ENCODE peak calls at places on chromosomes 12 and 14, in four cellular contexts. B, W, M and E are unnamed samples.
A peak's percentile ranks its signal among the peaks of the same experiment; 100 is the strongest.

GRCh38 chr14:68379510-68380303 is 413.2 kb downstream of the ZFP36L1 start:
- DNase-seq in M (no peak), W (peak; percentile 83), B (no peak), E (no peak)

GRCh38 chr12:84924956-84925355 is 12.4 kb upstream of the SLC6A15 start:
- DNase-seq in B (peak; percentile 68), M (no peak), W (no peak), E (no peak)

GRCh38 chr12:68447807-68448138 is 115.6 kb upstream of the MDM1 start:
- DNase-seq in B (no peak), W (no peak), M (no peak), E (no peak)

GRCh38 chr12:91272456-91273063 is 89.9 kb upstream of the DCN start:
- DNase-seq in B (peak; percentile 83), M (no peak), W (peak; percentile 24), E (no peak)

GRCh38 chr14:42229294-42229693 is 622.6 kb downstream of the LRFN5 start:
- DNase-seq in M (no peak), B (no peak), W (no peak), E (no peak)

GRCh38 chr12:3042394-3042793 is 34.8 kb upstream of the TSPAN9 start:
- DNase-seq in B (no peak), W (no peak), M (no peak), E (no peak)

GRCh38 chr12:19880724-19881123 is 441.4 kb downstream of the AEBP2 start:
- DNase-seq in M (no peak), W (no peak), B (no peak), E (no peak)

GRCh38 chr12:3251691-3252090 is 174.5 kb downstream of the TSPAN9 start:
- DNase-seq in W (no peak), M (no peak), B (no peak), E (no peak)

GRCh38 chr12:84637926-84638325 is 274.7 kb downstream of the SLC6A15 start:
- DNase-seq in W (no peak), B (peak; percentile 30), M (no peak), E (no peak)

GRCh38 chr12:1553987-1554982 is 40.1 kb downstream of the FBXL14 start:
- DNase-seq in M (no peak), W (peak; percentile 50), B (no peak), E (no peak)

GRCh38 chr12:103913100-103913499 is 17.1 kb upstream of the HSP90B1 start:
- DNase-seq in W (no peak), M (no peak), B (no peak), E (no peak)

GRCh38 chr14:65287264-65288131 is 125.0 kb upstream of the FUT8 start:
- DNase-seq in M (no peak), W (peak; percentile 51), B (no peak), E (no peak)

GRCh38 chr14:92646952-92647461 is 101.4 kb downstream of the LGMN start:
- DNase-seq in B (peak; percentile 95), W (peak; percentile 46), M (no peak), E (no peak)

GRCh38 chr14:33530358-33530757 is 420.5 kb downstream of the EGLN3 start:
- DNase-seq in W (no peak), B (no peak), M (no peak), E (no peak)

GRCh38 chr14:24426912-24427536 is 2.4 kb downstream of the CBLN3 start:
- DNase-seq in W (peak; percentile 65), M (no peak), B (no peak), E (no peak)

GRCh38 chr12:57732270-57732669 is 6.3 kb downstream of the AGAP2 start:
- DNase-seq in B (no peak), W (no peak), M (no peak), E (no peak)

GRCh38 chr12:3753549-3754284 is 808 bp upstream of the CRACR2A start:
- DNase-seq in W (no peak), B (peak; percentile 31), M (no peak), E (no peak)

GRCh38 chr12:123267991-123268843 is 3.4 kb downstream of the CDK2AP1 start:
- DNase-seq in W (peak; percentile 20), B (no peak), M (no peak), E (peak; percentile 68)

GRCh38 chr12:32166510-32166909 is 59.9 kb downstream of the BICD1 start:
- DNase-seq in M (no peak), W (no peak), B (no peak), E (no peak)

GRCh38 chr12:91317324-91317723 is 134.7 kb upstream of the DCN start:
- DNase-seq in B (no peak), M (no peak), W (no peak), E (no peak)

GRCh38 chr12:25591132-25591531 is 38.0 kb upstream of the LMNTD1 start:
- DNase-seq in W (no peak), B (peak; percentile 28), M (no peak), E (no peak)

GRCh38 chr12:130686511-130686981 is 29.6 kb downstream of the RIMBP2 start:
- DNase-seq in B (no peak), W (no peak), M (no peak), E (no peak)

GRCh38 chr12:132562489-132563045 is 47.8 kb downstream of the LRCOL1 start:
- DNase-seq in M (no peak), W (no peak), B (no peak), E (no peak)

GRCh38 chr12:53624453-53624852 is 1.7 kb downstream of the ATF7 start:
- DNase-seq in W (no peak), M (no peak), B (peak; percentile 44), E (no peak)

GRCh38 chr14:50038398-50039119 is 77.8 kb downstream of the VCPKMT start:
- DNase-seq in W (no peak), M (no peak), B (peak; percentile 75), E (no peak)

GRCh38 chr14:81589381-81590065 is 55.9 kb upstream of the SEL1L start:
- DNase-seq in W (no peak), M (no peak), B (no peak), E (no peak)

GRCh38 chr12:128755565-128755964 is 68.2 kb downstream of the SLC15A4 start:
- DNase-seq in M (no peak), W (no peak), B (no peak), E (no peak)

GRCh38 chr14:105019861-105020814 is 745 bp downstream of the CDCA4 start:
- DNase-seq in W (peak; percentile 60), M (no peak), B (peak; percentile 30), E (peak; percentile 72)
- TF ChIP-seq CTCF in W (no peak), M (no peak), B (no peak), E (no peak)

GRCh38 chr14:57273236-57273635 is 4.5 kb downstream of the AP5M1 start:
- DNase-seq in B (no peak), W (no peak), M (no peak), E (no peak)

GRCh38 chr14:57266060-57266459 is 2.6 kb downstream of the EXOC5 start:
- DNase-seq in W (no peak), M (no peak), B (peak; percentile 36), E (no peak)

GRCh38 chr14:57268161-57269067 is at the start of the genes AP5M1 and EXOC5:
- DNase-seq in M (peak; percentile 86), B (peak; percentile 93), W (peak; percentile 95), E (peak; percentile 94)
- TF ChIP-seq CTCF in M (no peak), B (no peak), W (no peak), E (peak; percentile 10)

DNA sequence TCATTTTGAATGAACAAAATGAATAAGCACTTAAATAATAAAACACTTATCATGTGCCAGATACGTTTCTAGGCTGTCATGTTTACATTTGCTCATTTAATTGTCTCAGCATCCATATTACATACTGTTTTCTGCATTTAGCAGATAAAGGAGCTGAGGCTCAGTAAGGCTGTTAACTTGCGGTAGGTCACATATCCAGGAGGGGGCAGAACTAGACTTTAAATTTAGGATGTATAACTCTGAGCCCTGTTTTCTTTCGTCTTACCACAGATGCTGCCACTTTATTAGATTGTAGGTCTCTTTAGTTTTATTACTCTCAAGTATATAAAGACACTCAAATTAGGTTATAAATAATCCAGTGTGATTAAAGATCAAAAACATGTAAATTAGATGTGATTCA is 17.7 kb downstream of the IRAK4 start:
- DNase-seq in B (peak; percentile 36), W (no peak), M (peak; percentile 16), E (no peak)
- TF ChIP-seq CTCF in B (peak; percentile 43), W (no peak), M (peak; percentile 65), E (peak; percentile 15)

GRCh38 chr12:70577283-70577634 is 60.0 kb downstream of the PTPRB start:
- DNase-seq in W (no peak), B (no peak), M (no peak), E (no peak)
- TF ChIP-seq CTCF in W (no peak), B (no peak), M (no peak), E (peak; percentile 35)

DNA sequence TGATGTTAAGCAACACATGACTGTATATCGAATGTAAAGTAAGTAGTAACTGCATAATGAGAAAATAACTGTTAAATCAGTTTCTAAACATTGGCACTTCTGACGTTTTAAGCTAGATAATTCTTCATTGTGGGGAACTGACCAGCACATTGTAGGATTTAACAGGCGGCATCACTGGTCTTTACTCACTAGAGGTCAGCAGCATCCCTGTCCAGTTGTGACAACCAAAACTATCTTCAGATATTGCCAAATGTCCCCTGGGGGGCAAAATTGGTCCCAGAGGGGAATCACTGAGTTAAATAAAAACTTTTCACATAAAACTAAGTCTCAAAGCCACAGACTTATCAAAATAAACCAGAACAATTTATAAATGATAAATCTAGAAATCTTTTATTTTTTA is 65.3 kb downstream of the BLTP3B start:
- DNase-seq in B (peak; percentile 25), M (no peak), W (no peak), E (no peak)
- TF ChIP-seq CTCF in B (peak; percentile 28), M (peak; percentile 12), W (no peak), E (no peak)

GRCh38 chr14:53955671-53956426 is 776 bp downstream of the BMP4 start:
- DNase-seq in W (peak; percentile 62), B (peak; percentile 18), M (no peak), E (peak; percentile 28)

GRCh38 chr14:53954551-53955233 is 1.9 kb downstream of the BMP4 start:
- DNase-seq in W (no peak), M (no peak), B (peak; percentile 31), E (peak; percentile 43)

GRCh38 chr14:53957739-53958138 is 1.1 kb upstream of the BMP4 start:
- DNase-seq in W (no peak), M (no peak), B (no peak), E (no peak)

GRCh38 chr14:53955234-53955556 is 1.4 kb downstream of the BMP4 start:
- DNase-seq in M (no peak), B (no peak), W (no peak), E (no peak)

DNA sequence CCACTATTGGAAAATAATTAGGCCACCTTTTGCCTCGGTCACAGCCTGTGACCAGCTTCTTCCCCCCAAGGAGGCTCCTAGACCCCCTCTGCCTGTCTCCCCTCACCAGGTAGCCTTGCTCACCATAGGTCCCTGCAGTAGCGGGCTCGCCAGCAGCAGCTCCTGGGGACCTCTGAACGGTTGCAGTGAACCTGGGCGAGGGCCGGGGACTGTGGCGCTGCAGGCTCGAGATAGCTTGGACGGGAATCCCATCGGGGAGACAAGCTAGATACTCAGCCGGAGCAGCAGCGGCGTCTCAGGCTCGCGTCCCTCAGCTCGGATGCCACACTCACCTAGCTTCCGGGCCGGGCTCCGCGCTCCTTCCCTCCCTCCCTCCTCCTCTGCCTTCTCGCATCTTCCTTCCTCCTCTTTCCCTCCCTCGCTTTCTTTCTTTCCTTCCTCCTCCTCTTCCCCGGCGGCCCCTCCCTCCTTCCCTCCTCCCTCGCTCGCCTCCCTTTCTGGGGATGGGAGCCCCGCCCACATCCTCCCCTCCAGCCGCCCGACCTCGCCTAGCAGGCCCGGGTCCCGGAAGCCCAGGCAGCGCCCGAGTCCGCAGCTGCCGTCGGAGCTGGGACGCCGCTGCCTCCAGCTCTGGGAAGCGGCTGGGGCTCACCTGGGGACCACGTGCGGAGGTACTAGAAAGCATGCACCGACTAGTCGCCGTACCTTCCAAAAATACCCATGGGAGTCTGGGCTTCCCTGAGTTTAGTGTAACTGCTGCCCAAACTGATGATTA is at the start of gene BMP4:
- DNase-seq in M (peak; percentile 82), W (peak; percentile 77), B (peak; percentile 29), E (peak; percentile 73)
- TF ChIP-seq CTCF in M (no peak), W (no peak), B (no peak), E (no peak)